ENCODE peak calls at places on chromosomes 4 and X, in five cellular contexts. One of them, this sample, is unnamed.

GRCh38 chrX:55754861-55755294 is 37.3 kb downstream of the RRAGB start:
- DNase-seq in H9: no peak
- DNase-seq in left lung: no peak
- DNase-seq in activated CD4-positive, alpha-beta T cell treated with anti-CD3 and anti-CD28 coated beads for 4 hours: no peak
- DNase-seq in amygdala: no peak
- DNase-seq in this sample: no peak

GRCh38 chr4:127479031-127479622 is 153.6 kb upstream of the INTU start:
- DNase-seq in H9: no peak
- DNase-seq in left lung: no peak
- DNase-seq in activated CD4-positive, alpha-beta T cell treated with anti-CD3 and anti-CD28 coated beads for 4 hours: no peak
- DNase-seq in amygdala: no peak
- DNase-seq in this sample: no peak

GRCh38 chr4:27764526-27764837 is 903.8 kb downstream of the STIM2 start:
- DNase-seq in H9: no peak
- DNase-seq in left lung: no peak
- DNase-seq in activated CD4-positive, alpha-beta T cell treated with anti-CD3 and anti-CD28 coated beads for 4 hours: no peak
- DNase-seq in amygdala: no peak
- DNase-seq in this sample: no peak

GRCh38 chr4:8534129-8534528 is 46.1 kb upstream of the GPR78 start:
- DNase-seq in H9: peak
- DNase-seq in left lung: no peak
- DNase-seq in activated CD4-positive, alpha-beta T cell treated with anti-CD3 and anti-CD28 coated beads for 4 hours: no peak
- DNase-seq in amygdala: no peak
- DNase-seq in this sample: no peak

GRCh38 chr4:139488442-139488841 is 34.5 kb downstream of the RAB33B start:
- DNase-seq in H9: no peak
- DNase-seq in left lung: no peak
- DNase-seq in activated CD4-positive, alpha-beta T cell treated with anti-CD3 and anti-CD28 coated beads for 4 hours: no peak
- DNase-seq in amygdala: no peak
- DNase-seq in this sample: no peak

GRCh38 chr4:183256756-183257385 is 63.2 kb downstream of the CLDN22 start:
- DNase-seq in H9: peak
- DNase-seq in left lung: no peak
- DNase-seq in activated CD4-positive, alpha-beta T cell treated with anti-CD3 and anti-CD28 coated beads for 4 hours: peak
- DNase-seq in amygdala: peak
- DNase-seq in this sample: peak

GRCh38 chrX:39843318-39843717 is 254.4 kb downstream of the BCOR start:
- DNase-seq in H9: no peak
- DNase-seq in left lung: no peak
- DNase-seq in activated CD4-positive, alpha-beta T cell treated with anti-CD3 and anti-CD28 coated beads for 4 hours: no peak
- DNase-seq in amygdala: no peak
- DNase-seq in this sample: no peak

GRCh38 chr4:2948895-2949781 is 14.1 kb downstream of the NOP14 start:
- DNase-seq in H9: peak
- DNase-seq in left lung: peak
- DNase-seq in activated CD4-positive, alpha-beta T cell treated with anti-CD3 and anti-CD28 coated beads for 4 hours: no peak
- DNase-seq in amygdala: no peak
- DNase-seq in this sample: no peak

GRCh38 chr4:88573995-88574394 is 18.3 kb upstream of the HERC3 start:
- DNase-seq in H9: peak
- DNase-seq in left lung: no peak
- DNase-seq in activated CD4-positive, alpha-beta T cell treated with anti-CD3 and anti-CD28 coated beads for 4 hours: no peak
- DNase-seq in amygdala: no peak
- DNase-seq in this sample: no peak

GRCh38 chr4:110540606-110541440 is 64.9 kb downstream of the ENPEP start:
- DNase-seq in H9: no peak
- DNase-seq in left lung: no peak
- DNase-seq in activated CD4-positive, alpha-beta T cell treated with anti-CD3 and anti-CD28 coated beads for 4 hours: no peak
- DNase-seq in amygdala: no peak
- DNase-seq in this sample: no peak

GRCh38 chr4:38867478-38868054 is at the start of gene FAM114A1:
- DNase-seq in H9: peak
- DNase-seq in left lung: peak
- DNase-seq in activated CD4-positive, alpha-beta T cell treated with anti-CD3 and anti-CD28 coated beads for 4 hours: no peak
- DNase-seq in amygdala: peak
- DNase-seq in this sample: peak

GRCh38 chrX:71170660-71171059 is 26.0 kb downstream of the NLGN3 start:
- DNase-seq in H9: no peak
- DNase-seq in left lung: no peak
- DNase-seq in activated CD4-positive, alpha-beta T cell treated with anti-CD3 and anti-CD28 coated beads for 4 hours: no peak
- DNase-seq in amygdala: no peak
- DNase-seq in this sample: no peak

GRCh38 chr4:169094656-169095231 is 84.7 kb upstream of the CBR4 start:
- DNase-seq in H9: no peak
- DNase-seq in left lung: no peak
- DNase-seq in activated CD4-positive, alpha-beta T cell treated with anti-CD3 and anti-CD28 coated beads for 4 hours: no peak
- DNase-seq in amygdala: no peak
- DNase-seq in this sample: no peak

GRCh38 chr4:121421594-121421993 is 40.8 kb upstream of the QRFPR start:
- DNase-seq in H9: no peak
- DNase-seq in left lung: no peak
- DNase-seq in activated CD4-positive, alpha-beta T cell treated with anti-CD3 and anti-CD28 coated beads for 4 hours: no peak
- DNase-seq in amygdala: no peak
- DNase-seq in this sample: no peak

GRCh38 chrX:149829751-149830191 is 48.0 kb downstream of the MAGEA9 start:
- DNase-seq in H9: no peak
- DNase-seq in left lung: no peak
- DNase-seq in activated CD4-positive, alpha-beta T cell treated with anti-CD3 and anti-CD28 coated beads for 4 hours: peak
- DNase-seq in amygdala: no peak
- DNase-seq in this sample: no peak

GRCh38 chr4:25875281-25875745 is 12.5 kb upstream of the SEL1L3 start:
- DNase-seq in H9: no peak
- DNase-seq in left lung: no peak
- DNase-seq in activated CD4-positive, alpha-beta T cell treated with anti-CD3 and anti-CD28 coated beads for 4 hours: no peak
- DNase-seq in amygdala: no peak
- DNase-seq in this sample: no peak

GRCh38 chr4:53522334-53522733 is 69.0 kb downstream of the LNX1 start:
- DNase-seq in H9: no peak
- DNase-seq in left lung: no peak
- DNase-seq in activated CD4-positive, alpha-beta T cell treated with anti-CD3 and anti-CD28 coated beads for 4 hours: no peak
- DNase-seq in amygdala: no peak
- DNase-seq in this sample: no peak

GRCh38 chr4:13544556-13545393 is 467 bp upstream of the NKX3-2 start:
- DNase-seq in H9: peak
- DNase-seq in left lung: peak
- DNase-seq in activated CD4-positive, alpha-beta T cell treated with anti-CD3 and anti-CD28 coated beads for 4 hours: peak
- DNase-seq in amygdala: no peak
- DNase-seq in this sample: no peak

GRCh38 chr4:86556791-86557415 is 37.2 kb upstream of the PTPN13 start:
- DNase-seq in H9: no peak
- DNase-seq in left lung: no peak
- DNase-seq in activated CD4-positive, alpha-beta T cell treated with anti-CD3 and anti-CD28 coated beads for 4 hours: no peak
- DNase-seq in amygdala: no peak
- DNase-seq in this sample: no peak

GRCh38 chrX:40960041-40960440 is 125.2 kb upstream of the USP9X start:
- DNase-seq in H9: no peak
- DNase-seq in left lung: no peak
- DNase-seq in activated CD4-positive, alpha-beta T cell treated with anti-CD3 and anti-CD28 coated beads for 4 hours: no peak
- DNase-seq in amygdala: no peak
- DNase-seq in this sample: no peak

GRCh38 chr4:39045791-39046221 is 13.6 kb upstream of the TMEM156 start:
- DNase-seq in H9: no peak
- DNase-seq in left lung: no peak
- DNase-seq in activated CD4-positive, alpha-beta T cell treated with anti-CD3 and anti-CD28 coated beads for 4 hours: peak
- DNase-seq in amygdala: no peak
- DNase-seq in this sample: no peak

GRCh38 chrX:49164589-49165360 is 2.2 kb downstream of the MAGIX start:
- DNase-seq in H9: no peak
- DNase-seq in left lung: no peak
- DNase-seq in activated CD4-positive, alpha-beta T cell treated with anti-CD3 and anti-CD28 coated beads for 4 hours: no peak
- DNase-seq in amygdala: no peak
- DNase-seq in this sample: no peak

GRCh38 chrX:45771560-45772340 is 571.1 kb upstream of the DIPK2B start:
- DNase-seq in H9: no peak
- DNase-seq in left lung: peak
- DNase-seq in activated CD4-positive, alpha-beta T cell treated with anti-CD3 and anti-CD28 coated beads for 4 hours: peak
- DNase-seq in amygdala: no peak
- DNase-seq in this sample: no peak